ENCODE peak calls at places on chromosomes 12 and 14, in ten cellular contexts. S is retinal pigment epithelial cell; I is osteocyte; F is fibroblast of the aortic adventitia; J is neural crest cell; G is choroid plexus epithelial cell; V is WTC11; L is fibroblast of lung; Y is CD8-positive, alpha-beta T cell; P is Panc1. T is an unnamed sample.

GRCh38 chr14:74539503-74539902 is 45.9 kb downstream of the ISCA2 start:
- DNase-seq in S (no peak), I (no peak), F (no peak), J (no peak), G (no peak), V (no peak), L (no peak), Y (no peak), P (no peak), T (no peak)

GRCh38 chr12:66959276-66959675 is 280.4 kb upstream of the GRIP1 start:
- DNase-seq in S (peak), I (no peak), F (no peak), J (no peak), G (no peak), V (no peak), L (no peak), Y (no peak), P (no peak), T (no peak)

GRCh38 chr12:62933220-62933870 is 1.6 kb downstream of the PPM1H start:
- DNase-seq in S (no peak), I (no peak), F (no peak), J (no peak), G (no peak), V (peak), L (no peak), Y (no peak), P (no peak), T (no peak)

GRCh38 chr12:123067654-123068053 is 83.2 kb downstream of the PITPNM2 start:
- DNase-seq in S (no peak), I (no peak), F (no peak), J (no peak), G (peak), V (no peak), L (no peak), Y (no peak), P (no peak), T (no peak)

GRCh38 chr12:125110641-125111360 is 45.6 kb downstream of the AACS start:
- DNase-seq in S (no peak), I (no peak), F (peak), J (no peak), G (peak), V (no peak), L (peak), Y (no peak), P (no peak), T (no peak)

GRCh38 chr12:39990122-39991101 is 115.5 kb downstream of the SLC2A13 start:
- DNase-seq in S (peak), I (no peak), F (peak), J (peak), G (peak), V (peak), L (peak), Y (peak), P (peak), T (peak)

GRCh38 chr12:49369723-49370145 is 2.5 kb downstream of the SPATS2 start:
- DNase-seq in S (no peak), I (no peak), F (peak), J (no peak), G (peak), V (peak), L (peak), Y (no peak), P (no peak), T (no peak)

GRCh38 chr14:60317609-60318008 is 68.6 kb downstream of the PPM1A start:
- DNase-seq in S (no peak), I (no peak), F (no peak), J (no peak), G (no peak), V (no peak), L (no peak), Y (no peak), P (no peak), T (no peak)

GRCh38 chr14:59346796-59347510 is 118.2 kb downstream of the GPR135 start:
- DNase-seq in S (no peak), I (no peak), F (peak), J (no peak), G (peak), V (no peak), L (no peak), Y (no peak), P (no peak), T (no peak)

GRCh38 chr12:122094735-122095561 is 16.4 kb downstream of the MLXIP start:
- DNase-seq in S (no peak), I (no peak), F (peak), J (no peak), G (peak), V (no peak), L (peak), Y (no peak), P (no peak), T (no peak)

GRCh38 chr12:112107728-112108447 is 695 bp downstream of the NAA25 start:
- DNase-seq in S (no peak), I (peak), F (no peak), J (no peak), G (no peak), V (peak), L (no peak), Y (peak), P (no peak), T (no peak)

GRCh38 chr14:89186850-89187376 is 230.1 kb downstream of the FOXN3 start:
- DNase-seq in S (no peak), I (no peak), F (no peak), J (no peak), G (peak), V (no peak), L (no peak), Y (no peak), P (no peak), T (no peak)

GRCh38 chr12:65663648-65664047 is 160.6 kb upstream of the HMGA2 start:
- DNase-seq in S (no peak), I (no peak), F (no peak), J (no peak), G (no peak), V (no peak), L (no peak), Y (no peak), P (no peak), T (no peak)

GRCh38 chr12:12503384-12504078 is 59.1 kb downstream of the DUSP16 start:
- DNase-seq in S (no peak), I (no peak), F (no peak), J (no peak), G (no peak), V (peak), L (no peak), Y (no peak), P (no peak), T (no peak)
- TF ChIP-seq CTCF in S (no peak), I (no peak), F (no peak), J (no peak), G (peak), V (no peak), L (no peak), Y (no peak), P (no peak), T (no peak)

GRCh38 chr12:119775246-119775895 is 101.7 kb downstream of the CIT start:
- DNase-seq in S (no peak), I (no peak), F (no peak), J (no peak), G (no peak), V (no peak), L (no peak), Y (no peak), P (no peak), T (no peak)
- TF ChIP-seq CTCF in S (peak), I (no peak), F (no peak), J (no peak), G (no peak), V (no peak), L (no peak), Y (no peak), P (no peak), T (no peak)

GRCh38 chr12:75528272-75528671 is 16.9 kb upstream of the KRR1 start:
- DNase-seq in S (no peak), I (no peak), F (no peak), J (no peak), G (no peak), V (no peak), L (no peak), Y (no peak), P (no peak), T (no peak)

GRCh38 chr12:75533239-75533638 is 21.8 kb upstream of the KRR1 start:
- DNase-seq in S (no peak), I (no peak), F (no peak), J (no peak), G (no peak), V (no peak), L (no peak), Y (no peak), P (no peak), T (no peak)

GRCh38 chr12:75528692-75529091 is 17.3 kb upstream of the KRR1 start:
- DNase-seq in S (no peak), I (no peak), F (no peak), J (no peak), G (no peak), V (no peak), L (no peak), Y (no peak), P (no peak), T (no peak)

GRCh38 chr12:75526655-75527511 is 15.5 kb upstream of the KRR1 start:
- DNase-seq in S (no peak), I (no peak), F (peak), J (peak), G (peak), V (peak), L (peak), Y (no peak), P (no peak), T (no peak)

DNA sequence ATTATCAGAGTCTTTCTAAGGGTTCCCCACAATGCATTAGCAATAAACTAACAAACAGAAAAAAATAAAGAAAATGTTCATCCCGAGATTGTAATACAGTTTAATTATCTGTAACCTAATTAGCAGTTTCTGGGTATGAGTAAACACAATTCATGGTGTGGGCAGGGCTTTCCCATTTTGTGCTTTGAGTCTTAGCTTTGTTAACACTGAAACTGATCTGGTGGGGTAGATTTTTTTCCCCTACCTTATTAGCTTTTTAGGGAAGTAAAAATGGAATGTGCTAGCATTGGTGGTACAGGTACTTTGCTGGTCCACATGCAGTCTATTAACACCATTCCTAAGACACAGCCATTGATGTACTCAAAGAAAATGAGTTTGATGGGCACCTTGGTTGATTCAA is 18.4 kb upstream of the KRR1 start:
- DNase-seq in S (no peak), I (no peak), F (no peak), J (no peak), G (no peak), V (no peak), L (no peak), Y (no peak), P (no peak), T (no peak)
- TF ChIP-seq CTCF in S (no peak), I (no peak), F (no peak), J (no peak), G (no peak), V (no peak), L (no peak), Y (no peak), P (no peak), T (no peak)

DNA sequence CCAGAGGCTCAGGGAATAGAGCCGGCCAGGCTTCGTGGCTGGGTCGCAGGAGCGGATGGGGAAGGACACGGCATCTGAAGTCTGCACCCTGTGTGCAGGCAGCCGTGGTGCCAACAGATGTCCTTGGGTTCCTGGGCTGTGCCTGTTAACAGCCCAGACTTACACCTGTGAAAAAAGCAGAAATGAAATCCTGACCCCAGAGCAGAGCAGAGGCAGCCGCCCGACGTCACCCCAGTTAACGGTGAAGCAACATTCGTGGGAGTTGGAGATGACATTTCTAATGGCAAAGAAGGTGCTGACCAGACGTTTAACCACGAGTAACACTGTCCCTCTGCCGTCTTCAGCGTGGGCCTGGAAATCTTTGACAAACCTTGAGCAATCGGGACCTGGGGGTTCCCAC is 200.3 kb upstream of the DIO3 start:
- DNase-seq in S (no peak), I (peak), F (no peak), J (no peak), G (no peak), V (no peak), L (peak), Y (peak), P (no peak), T (no peak)
- TF ChIP-seq CTCF in S (no peak), I (no peak), F (no peak), J (no peak), G (no peak), V (no peak), L (no peak), Y (no peak), P (no peak), T (no peak)

DNA sequence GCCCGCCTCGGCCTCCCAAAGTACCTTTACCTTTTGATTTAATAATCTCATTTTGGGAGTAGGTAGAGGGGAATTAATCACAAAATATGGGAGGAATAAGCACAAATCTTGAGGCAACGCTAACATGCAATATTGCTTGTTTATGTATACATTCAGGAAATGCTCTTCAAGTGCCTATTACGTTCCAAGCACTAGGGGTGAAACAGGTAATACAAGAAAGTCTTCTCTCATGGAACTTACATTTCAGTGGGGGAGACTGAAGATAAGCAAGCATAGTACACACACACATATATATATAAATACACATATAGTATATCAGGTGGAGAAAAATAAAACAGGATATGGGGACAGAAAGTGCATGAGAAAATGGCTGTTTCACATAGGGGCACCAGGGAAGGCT is 19.0 kb upstream of the ERC1 start:
- DNase-seq in S (no peak), I (no peak), F (no peak), J (no peak), G (no peak), V (no peak), L (no peak), Y (no peak), P (no peak), T (no peak)
- TF ChIP-seq CTCF in S (no peak), I (no peak), F (no peak), J (no peak), G (no peak), V (no peak), L (no peak), Y (no peak), P (no peak), T (no peak)

DNA sequence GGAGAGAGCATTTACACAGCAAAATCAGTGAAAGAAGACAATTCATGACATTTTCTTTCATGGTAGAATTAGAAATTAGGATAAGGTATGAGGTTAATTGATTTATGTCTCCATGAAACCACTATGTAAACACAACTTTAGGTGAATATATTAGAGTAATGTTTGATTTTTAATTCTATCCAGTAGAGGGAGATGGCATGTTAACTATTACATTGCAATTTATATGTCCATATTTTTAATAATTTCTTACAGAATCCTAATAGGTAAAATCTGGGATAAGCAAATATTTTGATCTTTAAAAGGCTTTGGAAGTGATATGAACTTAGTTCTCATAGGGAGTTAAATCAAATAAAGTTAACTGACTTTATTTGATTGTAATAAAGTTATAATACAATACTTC is 373.4 kb upstream of the PDE3A start:
- DNase-seq in S (no peak), I (no peak), F (peak), J (no peak), G (peak), V (no peak), L (peak), Y (no peak), P (no peak), T (no peak)
- TF ChIP-seq CTCF in S (peak), I (peak), F (peak), J (no peak), G (peak), V (no peak), L (no peak), Y (no peak), P (no peak), T (no peak)

GRCh38 chr12:27246141-27246540 is 2.1 kb downstream of the STK38L start:
- DNase-seq in S (no peak), I (no peak), F (no peak), J (no peak), G (no peak), V (no peak), L (no peak), Y (no peak), P (no peak), T (no peak)

GRCh38 chr12:27243006-27243405 is 1.1 kb upstream of the STK38L start:
- DNase-seq in S (no peak), I (no peak), F (no peak), J (no peak), G (no peak), V (no peak), L (no peak), Y (no peak), P (no peak), T (no peak)

GRCh38 chr12:27245039-27245438 is 953 bp downstream of the STK38L start:
- DNase-seq in S (no peak), I (no peak), F (peak), J (no peak), G (no peak), V (no peak), L (no peak), Y (no peak), P (peak), T (no peak)

GRCh38 chr12:27244680-27245005 is 557 bp downstream of the STK38L start:
- DNase-seq in S (no peak), I (no peak), F (peak), J (no peak), G (peak), V (no peak), L (peak), Y (no peak), P (peak), T (no peak)

GRCh38 chr12:27243804-27244679 is at the start of gene STK38L:
- DNase-seq in S (peak), I (peak), F (peak), J (peak), G (peak), V (peak), L (peak), Y (peak), P (peak), T (peak)
- TF ChIP-seq CTCF in S (peak), I (peak), F (peak), J (peak), G (peak), V (no peak), L (peak), Y (no peak), P (peak), T (no peak)

GRCh38 chr12:105104762-105105161 is 2.8 kb upstream of the WASHC4 start:
- DNase-seq in S (no peak), I (no peak), F (no peak), J (no peak), G (no peak), V (no peak), L (no peak), Y (no peak), P (no peak), T (no peak)

GRCh38 chr12:105106621-105107020 is 910 bp upstream of the WASHC4 start:
- DNase-seq in S (no peak), I (no peak), F (no peak), J (no peak), G (no peak), V (no peak), L (no peak), Y (no peak), P (no peak), T (no peak)

GRCh38 chr12:105107176-105107496 is 395 bp upstream of the WASHC4 start:
- DNase-seq in S (no peak), I (no peak), F (peak), J (no peak), G (peak), V (no peak), L (peak), Y (no peak), P (no peak), T (no peak)

GRCh38 chr12:105109465-105110212 is 2.1 kb downstream of the WASHC4 start:
- DNase-seq in S (no peak), I (no peak), F (peak), J (no peak), G (peak), V (no peak), L (no peak), Y (no peak), P (no peak), T (no peak)

DNA sequence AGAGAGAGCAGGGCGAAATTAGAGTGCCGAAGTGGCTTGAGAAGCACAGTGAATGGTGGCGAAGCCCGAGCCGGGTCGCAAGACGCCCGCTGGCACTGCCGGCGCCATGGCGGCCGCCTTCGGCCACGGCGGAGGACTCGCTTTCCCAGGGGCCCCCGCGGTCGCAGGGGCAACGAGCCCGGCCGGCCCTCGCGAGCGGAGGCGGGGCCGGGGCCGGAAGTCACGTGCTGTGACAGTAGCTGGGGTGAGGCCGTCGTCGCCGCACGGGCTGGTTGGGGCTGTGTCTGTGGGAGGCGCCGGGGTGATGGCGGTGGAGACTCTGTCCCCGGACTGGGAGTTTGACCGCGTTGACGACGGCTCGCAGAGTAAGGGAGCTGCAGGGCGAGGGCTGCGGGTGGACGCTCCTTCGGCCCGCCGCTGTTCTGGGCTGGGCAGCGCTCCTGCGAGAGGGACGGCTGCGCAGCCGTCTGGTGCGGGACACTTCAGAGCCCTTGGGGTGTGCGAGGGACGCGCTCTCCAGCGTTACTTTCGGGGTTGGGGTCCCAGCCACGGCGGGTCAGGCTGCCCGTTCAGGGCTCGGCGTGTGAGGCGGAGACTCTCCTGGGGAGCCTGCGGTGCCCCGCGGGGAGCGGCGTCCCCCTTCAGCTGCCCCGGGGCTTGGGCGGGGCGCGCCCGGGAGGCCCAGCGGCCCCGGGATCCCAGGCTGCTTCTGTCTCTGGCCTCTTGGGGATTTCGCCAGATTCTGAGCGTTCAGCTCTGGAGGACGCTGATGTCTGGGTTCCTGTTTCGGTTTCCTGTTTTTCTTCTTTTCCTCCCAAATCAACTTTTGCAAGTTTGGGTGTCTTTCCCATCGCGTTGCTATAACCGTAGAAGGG is at the start of gene WASHC4:
- DNase-seq in S (peak), I (peak), F (peak), J (peak), G (peak), V (peak), L (peak), Y (peak), P (no peak), T (peak)
- TF ChIP-seq CTCF in S (no peak), I (no peak), F (no peak), J (no peak), G (no peak), V (no peak), L (no peak), Y (no peak), P (no peak), T (no peak)

DNA sequence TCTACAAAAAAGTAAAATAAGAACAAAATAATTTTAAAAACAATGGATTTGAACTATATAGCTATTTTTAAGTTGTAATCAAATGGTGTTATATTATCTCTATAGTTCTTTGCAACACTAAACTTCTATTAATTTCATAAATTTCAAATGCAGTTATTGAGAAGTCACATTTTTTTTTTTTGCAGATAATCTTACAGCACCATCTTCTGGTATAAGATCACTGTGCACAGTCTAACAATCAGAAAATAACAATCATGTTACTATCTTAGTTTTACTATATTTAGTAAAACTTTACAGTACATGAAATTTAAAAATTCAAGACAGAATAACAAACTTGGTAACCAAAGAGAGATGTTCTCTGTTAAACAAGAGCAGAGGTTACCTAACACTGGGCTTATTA is 40.6 kb downstream of the GXYLT1 start:
- DNase-seq in S (no peak), I (no peak), F (no peak), J (no peak), G (peak), V (no peak), L (peak), Y (no peak), P (no peak), T (no peak)
- TF ChIP-seq CTCF in S (peak), I (peak), F (peak), J (peak), G (peak), V (no peak), L (no peak), Y (peak), P (no peak), T (peak)

GRCh38 chr14:35404496-35405303 is at the start of gene NFKBIA:
- DNase-seq in S (no peak), I (peak), F (peak), J (peak), G (peak), V (peak), L (peak), Y (peak), P (no peak), T (peak)
- TF ChIP-seq CTCF in S (peak), I (peak), F (peak), J (peak), G (peak), V (no peak), L (peak), Y (no peak), P (no peak), T (no peak)